ENCODE peak calls at places on chromosome X, in four cellular contexts. N, V, J and M are unnamed samples.

GRCh38 chrX:10158279-10158939 is 1.6 kb downstream of the CLCN4 start:
- DNase-seq in V (no peak), J (peak), N (no peak), M (no peak)

GRCh38 chrX:134891652-134892051 is 99.1 kb upstream of the SMIM10 start:
- DNase-seq in J (no peak), N (no peak), V (no peak), M (no peak)

GRCh38 chrX:152663086-152663485 is 25.4 kb downstream of the GABRQ start:
- DNase-seq in V (no peak), N (no peak), J (no peak), M (no peak)

GRCh38 chrX:39766882-39767281 is 330.9 kb downstream of the BCOR start:
- DNase-seq in V (no peak), N (peak), J (no peak), M (no peak)

GRCh38 chrX:105653891-105654290 is 168.4 kb upstream of the NRK start:
- DNase-seq in V (no peak), J (no peak), N (no peak), M (no peak)

GRCh38 chrX:13898603-13899002 is 81.7 kb upstream of the GPM6B start:
- DNase-seq in N (no peak), V (no peak), J (no peak), M (no peak)

GRCh38 chrX:40267334-40268118 is 169.8 kb upstream of the BCOR start:
- DNase-seq in N (peak), J (no peak), V (no peak), M (no peak)

GRCh38 chrX:129996120-129996519 is 13.7 kb downstream of the BCORL1 start:
- DNase-seq in J (no peak), N (peak), V (no peak), M (no peak)

GRCh38 chrX:70592091-70592490 is 147.5 kb downstream of the DLG3 start:
- DNase-seq in J (peak), V (no peak), N (no peak), M (no peak)

GRCh38 chrX:113512700-113513395 is 672.2 kb upstream of the AMOT start:
- DNase-seq in V (no peak), J (no peak), N (no peak), M (no peak)

GRCh38 chrX:50579955-50580354 is 109.3 kb upstream of the DGKK start:
- DNase-seq in J (peak), V (no peak), N (peak), M (no peak)

GRCh38 chrX:124190440-124190839 is 142.0 kb upstream of the TEX13D start:
- DNase-seq in J (no peak), V (no peak), N (no peak), M (no peak)

GRCh38 chrX:149937881-149938426 is 337 bp downstream of the EOLA2 start:
- DNase-seq in V (no peak), J (no peak), N (no peak), M (peak)
- TF ChIP-seq POLR2A in V (no peak), J (no peak), N (no peak), M (no peak)

GRCh38 chrX:12867746-12868145 is 874 bp downstream of the TLR7 start:
- DNase-seq in J (no peak), V (no peak), N (no peak), M (no peak)

GRCh38 chrX:12871181-12871580 is 4.3 kb downstream of the TLR7 start:
- DNase-seq in J (no peak), V (no peak), N (no peak), M (no peak)

GRCh38 chrX:12868747-12869146 is 1.9 kb downstream of the TLR7 start:
- DNase-seq in N (no peak), J (no peak), V (no peak), M (no peak)

GRCh38 chrX:12866451-12867377 is at the start of gene TLR7:
- DNase-seq in J (no peak), V (no peak), N (no peak), M (no peak)

GRCh38 chrX:12865359-12865758 is 1.5 kb upstream of the TLR7 start:
- DNase-seq in N (no peak), V (no peak), J (no peak), M (no peak)
- TF ChIP-seq POLR2A in N (no peak), V (no peak), J (no peak), M (no peak)

DNA sequence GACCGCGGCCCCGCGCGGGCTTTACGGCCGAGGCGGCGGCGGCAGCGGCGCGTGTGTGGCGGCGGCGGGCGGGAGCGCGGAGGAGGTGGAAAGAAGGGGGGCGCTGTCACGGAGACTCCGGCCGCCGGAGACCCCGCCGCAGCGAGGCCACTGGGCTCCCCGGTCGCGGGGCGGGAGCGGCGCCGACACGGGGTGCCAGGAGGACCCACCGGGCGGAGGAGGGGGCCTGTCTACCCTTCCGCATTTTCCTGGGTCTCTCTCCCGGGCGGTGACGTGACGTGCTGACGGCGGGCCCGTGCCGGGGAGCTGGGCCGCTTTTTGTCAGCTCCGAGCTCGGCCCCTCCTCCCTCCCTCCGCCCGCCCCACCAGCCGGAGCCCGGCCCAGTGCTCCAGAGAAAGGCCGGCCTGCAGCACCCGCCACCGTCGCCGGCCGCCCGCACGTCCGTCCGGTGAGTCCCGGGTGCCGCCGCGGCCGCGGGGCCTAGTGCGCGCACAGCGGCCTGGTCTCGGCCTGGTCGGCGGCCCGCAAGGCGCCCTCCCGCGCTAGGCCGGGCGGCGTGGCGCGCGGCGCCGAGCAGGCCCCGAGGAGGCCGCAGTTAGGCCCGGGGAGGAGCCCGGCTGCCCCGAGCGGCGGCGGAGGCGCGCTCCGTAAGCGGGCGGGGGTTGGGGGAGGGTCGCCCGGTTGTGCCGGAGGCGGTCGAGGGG is at the start of gene ZFX:
- DNase-seq in N (peak), J (no peak), V (peak), M (peak)
- TF ChIP-seq POLR2A in N (no peak), J (peak), V (peak), M (no peak)

DNA sequence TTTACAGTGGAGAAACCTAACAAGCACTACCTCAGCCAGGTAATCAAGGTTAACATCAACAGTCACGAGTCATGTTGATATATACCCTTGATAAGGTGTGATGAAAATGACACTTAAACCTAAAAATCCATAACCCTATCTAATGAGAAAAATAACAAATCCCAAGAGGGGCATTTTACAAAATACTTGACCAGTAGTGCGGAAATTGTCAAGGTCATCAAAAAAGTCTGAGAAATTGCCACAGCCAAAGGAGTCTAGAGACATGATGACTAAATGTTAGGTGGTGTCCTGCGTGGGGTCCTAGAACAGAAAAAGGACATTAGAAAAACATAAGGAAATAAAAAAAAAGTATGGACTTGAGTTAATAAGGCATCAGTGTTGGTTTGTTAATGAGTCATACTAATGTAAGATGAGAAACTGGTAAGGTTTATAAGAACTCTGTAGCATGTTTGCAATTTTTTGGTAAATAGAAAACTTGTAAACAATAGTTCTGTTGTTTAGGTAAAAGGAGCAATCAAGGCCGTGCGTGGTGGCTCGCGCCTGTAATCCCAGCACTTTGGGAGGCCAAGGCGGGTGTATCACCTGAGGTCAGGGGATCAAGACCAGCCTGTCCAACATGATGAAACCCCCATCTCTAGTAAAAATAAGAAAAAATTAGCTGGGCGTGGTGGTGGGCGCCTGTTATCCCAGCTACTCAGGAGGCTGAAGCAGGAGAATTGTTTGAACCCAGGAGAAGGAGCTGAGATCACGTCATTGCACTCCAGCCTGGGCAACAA is 2.9 kb downstream of the RPL36A start:
- DNase-seq in N (no peak), V (no peak), J (no peak), M (no peak)
- TF ChIP-seq POLR2A in N (no peak), V (no peak), J (no peak), M (no peak)

DNA sequence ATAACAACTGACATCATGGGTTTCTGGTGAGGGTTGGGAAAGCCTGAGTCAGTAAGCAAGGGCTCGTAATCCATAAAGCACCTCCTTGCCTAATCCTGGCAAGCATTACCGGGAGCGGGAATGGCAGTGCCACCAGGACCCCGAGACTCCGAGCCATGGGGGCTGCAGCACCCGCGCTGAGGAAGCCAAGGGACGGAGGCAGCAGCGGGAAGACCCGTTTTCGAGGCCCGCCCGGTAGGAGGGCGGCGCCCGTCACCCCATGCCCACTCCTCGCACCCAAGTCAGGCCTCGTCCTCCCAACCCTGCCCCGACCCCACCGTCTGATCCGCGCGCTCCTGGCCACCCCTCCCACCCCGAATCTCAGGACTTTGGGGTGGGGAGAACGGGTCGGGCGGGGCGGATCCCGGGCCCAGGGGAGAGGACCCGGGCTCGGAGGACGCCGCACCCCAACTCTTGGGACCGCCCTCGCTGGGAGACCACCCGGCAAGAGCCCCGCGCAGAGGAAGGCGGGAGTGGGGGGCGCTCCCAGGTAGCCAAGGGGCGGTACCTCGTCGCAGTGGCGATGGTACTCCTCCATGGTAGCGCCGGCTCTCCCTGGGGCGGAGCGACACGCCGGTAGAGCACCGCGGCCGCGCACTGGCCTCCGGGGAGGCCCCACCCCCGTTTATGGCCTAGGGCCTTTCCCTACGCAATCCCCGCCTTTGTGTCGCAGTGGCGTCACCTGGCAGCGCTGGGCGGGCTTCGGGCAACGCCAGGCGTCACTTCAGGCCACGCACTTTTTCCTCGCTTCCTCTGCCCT is at the start of gene DYNLT3:
- DNase-seq in J (peak), N (peak), V (peak), M (peak)
- TF ChIP-seq POLR2A in J (no peak), N (peak), V (peak), M (peak)

DNA sequence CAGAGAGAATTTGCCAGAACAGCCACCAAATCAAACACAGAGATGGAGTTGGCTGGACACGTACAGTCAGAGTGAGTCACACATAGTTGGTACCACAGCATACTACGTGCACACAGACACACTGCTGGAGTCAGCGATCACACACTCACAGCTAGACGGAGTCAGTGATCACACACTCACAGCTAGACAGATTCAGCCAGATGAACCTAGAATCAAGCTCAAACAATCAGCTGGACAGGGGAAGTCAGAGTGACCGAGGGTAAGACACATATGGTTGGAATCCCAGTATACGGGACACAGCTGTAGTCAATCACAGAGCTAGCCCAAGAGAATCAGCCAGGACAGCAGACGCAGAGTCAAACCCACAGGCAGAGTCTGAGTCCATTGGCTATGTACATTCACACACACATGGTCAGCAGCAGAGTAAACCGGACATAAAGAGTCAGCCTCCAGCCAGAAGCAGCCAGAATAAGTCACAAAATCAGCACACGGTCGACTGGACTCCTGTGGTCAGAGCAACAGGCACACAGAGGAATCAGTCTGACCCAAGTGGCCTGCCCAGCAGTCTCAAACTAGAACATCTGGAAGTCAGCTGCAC is 4.6 kb downstream of the SLC38A5 start:
- DNase-seq in V (no peak), N (no peak), J (no peak), M (no peak)
- TF ChIP-seq POLR2A in V (no peak), N (no peak), J (no peak), M (no peak)

GRCh38 chrX:115189646-115190635 is 731 bp downstream of the RBMXL3 start:
- DNase-seq in J (no peak), V (no peak), N (no peak), M (no peak)

GRCh38 chrX:115189110-115189509 is at the start of gene RBMXL3:
- DNase-seq in V (no peak), N (no peak), J (no peak), M (no peak)

GRCh38 chrX:115190636-115191489 is 1.7 kb downstream of the RBMXL3 start:
- DNase-seq in J (no peak), N (no peak), V (no peak), M (no peak)

GRCh38 chrX:115191490-115192243 is 2.5 kb downstream of the RBMXL3 start:
- DNase-seq in J (no peak), V (no peak), N (no peak), M (no peak)

GRCh38 chrX:115192244-115192700 is 3.1 kb downstream of the RBMXL3 start:
- DNase-seq in V (no peak), J (no peak), N (no peak), M (no peak)
- TF ChIP-seq POLR2A in V (no peak), J (no peak), N (no peak), M (no peak)

DNA sequence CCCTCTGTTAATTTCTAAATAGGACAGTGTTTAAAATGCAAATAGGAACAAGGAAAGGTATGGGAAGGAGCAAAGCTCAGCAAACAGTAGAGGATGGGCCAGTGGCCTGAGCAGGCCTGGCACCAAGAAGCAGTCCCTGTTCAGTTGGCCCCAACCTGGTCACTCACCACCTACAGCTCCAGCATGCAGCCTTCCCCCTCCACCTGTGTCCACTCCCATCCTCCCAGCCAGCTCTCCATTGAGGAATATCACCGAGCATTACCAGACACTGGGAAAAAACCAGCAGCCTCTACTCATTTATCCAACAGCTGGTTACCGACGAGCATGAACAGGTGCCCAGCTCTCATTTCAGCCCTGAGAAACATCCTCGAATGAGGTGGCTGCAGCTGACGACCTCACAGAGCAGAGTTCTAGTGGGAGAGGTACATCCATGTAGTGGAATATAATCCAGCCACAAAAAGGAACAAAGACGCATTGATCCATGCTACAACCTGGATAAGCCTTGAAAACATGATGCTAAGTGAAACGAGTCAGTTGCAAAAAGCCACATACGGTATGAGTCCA is 25.6 kb downstream of the CD99L2 start:
- DNase-seq in V (no peak), N (no peak), J (no peak), M (no peak)
- TF ChIP-seq POLR2A in V (no peak), N (no peak), J (no peak), M (no peak)